ENCODE peak calls at places on chromosomes 11 and 22, in eight cellular contexts. One of them, this sample, is unnamed.

GRCh38 chr11:11972942-11973341 is 35.5 kb downstream of the DKK3 start:
- DNase-seq in mucosa of descending colon: no peak
- DNase-seq in astrocyte: no peak
- DNase-seq in thoracic aorta: no peak
- DNase-seq in AG04450: no peak
- DNase-seq in uterus: no peak
- DNase-seq in neural progenitor cell: no peak
- DNase-seq in ovary: no peak
- DNase-seq in this sample: no peak

GRCh38 chr22:39207141-39208012 is 37.4 kb downstream of the PDGFB start:
- DNase-seq in astrocyte: peak
- DNase-seq in mucosa of descending colon: no peak
- DNase-seq in thoracic aorta: no peak
- DNase-seq in neural progenitor cell: no peak
- DNase-seq in ovary: no peak
- DNase-seq in uterus: peak
- DNase-seq in AG04450: no peak
- DNase-seq in this sample: no peak

GRCh38 chr22:17665884-17666283 is 27.3 kb downstream of the BCL2L13 start:
- DNase-seq in AG04450: no peak
- DNase-seq in astrocyte: no peak
- DNase-seq in thoracic aorta: no peak
- DNase-seq in uterus: no peak
- DNase-seq in mucosa of descending colon: no peak
- DNase-seq in neural progenitor cell: no peak
- DNase-seq in ovary: no peak
- DNase-seq in this sample: peak

GRCh38 chr11:11510939-11511338 is 110.9 kb downstream of the GALNT18 start:
- DNase-seq in ovary: no peak
- DNase-seq in mucosa of descending colon: peak
- DNase-seq in astrocyte: peak
- DNase-seq in uterus: peak
- DNase-seq in AG04450: no peak
- DNase-seq in neural progenitor cell: peak
- DNase-seq in thoracic aorta: no peak
- DNase-seq in this sample: no peak

GRCh38 chr22:40209945-40210485 is 32.3 kb downstream of the TNRC6B start:
- DNase-seq in astrocyte: no peak
- DNase-seq in uterus: no peak
- DNase-seq in mucosa of descending colon: no peak
- DNase-seq in AG04450: no peak
- DNase-seq in thoracic aorta: no peak
- DNase-seq in neural progenitor cell: no peak
- DNase-seq in ovary: no peak
- DNase-seq in this sample: no peak

GRCh38 chr22:49957826-49958461 is 2.6 kb upstream of the PIM3 start:
- DNase-seq in astrocyte: no peak
- DNase-seq in uterus: no peak
- DNase-seq in thoracic aorta: no peak
- DNase-seq in neural progenitor cell: no peak
- DNase-seq in AG04450: no peak
- DNase-seq in ovary: no peak
- DNase-seq in mucosa of descending colon: peak
- DNase-seq in this sample: no peak

GRCh38 chr11:5004429-5005274 is 10.0 kb downstream of the OR51L1 start:
- DNase-seq in AG04450: peak
- DNase-seq in ovary: no peak
- DNase-seq in uterus: no peak
- DNase-seq in astrocyte: peak
- DNase-seq in neural progenitor cell: peak
- DNase-seq in mucosa of descending colon: no peak
- DNase-seq in thoracic aorta: no peak
- DNase-seq in this sample: peak

GRCh38 chr11:30454108-30454507 is 131.2 kb downstream of the ARL14EP start:
- DNase-seq in ovary: no peak
- DNase-seq in AG04450: no peak
- DNase-seq in neural progenitor cell: no peak
- DNase-seq in uterus: no peak
- DNase-seq in astrocyte: no peak
- DNase-seq in mucosa of descending colon: no peak
- DNase-seq in thoracic aorta: no peak
- DNase-seq in this sample: no peak

GRCh38 chr11:134753805-134754130 is 341.7 kb upstream of the B3GAT1 start:
- DNase-seq in uterus: no peak
- DNase-seq in mucosa of descending colon: no peak
- DNase-seq in astrocyte: no peak
- DNase-seq in AG04450: no peak
- DNase-seq in thoracic aorta: no peak
- DNase-seq in ovary: no peak
- DNase-seq in neural progenitor cell: no peak
- DNase-seq in this sample: no peak

GRCh38 chr11:8356731-8357504 is 93.2 kb upstream of the LMO1 start:
- DNase-seq in AG04450: no peak
- DNase-seq in thoracic aorta: no peak
- DNase-seq in uterus: peak
- DNase-seq in mucosa of descending colon: no peak
- DNase-seq in neural progenitor cell: peak
- DNase-seq in astrocyte: peak
- DNase-seq in ovary: peak
- DNase-seq in this sample: no peak

GRCh38 chr22:32708835-32709234 is 92.7 kb upstream of the TIMP3 start:
- DNase-seq in mucosa of descending colon: no peak
- DNase-seq in astrocyte: no peak
- DNase-seq in AG04450: no peak
- DNase-seq in neural progenitor cell: no peak
- DNase-seq in uterus: no peak
- DNase-seq in ovary: no peak
- DNase-seq in thoracic aorta: no peak
- DNase-seq in this sample: peak

GRCh38 chr11:720642-721346 is 14.8 kb downstream of the EPS8L2 start:
- DNase-seq in neural progenitor cell: peak
- DNase-seq in mucosa of descending colon: peak
- DNase-seq in astrocyte: no peak
- DNase-seq in thoracic aorta: no peak
- DNase-seq in uterus: no peak
- DNase-seq in ovary: peak
- DNase-seq in AG04450: no peak
- DNase-seq in this sample: no peak

GRCh38 chr11:69008774-69009440 is 4.1 kb downstream of the MRGPRF start:
- DNase-seq in uterus: peak
- DNase-seq in AG04450: peak
- DNase-seq in neural progenitor cell: no peak
- DNase-seq in mucosa of descending colon: peak
- DNase-seq in astrocyte: peak
- DNase-seq in thoracic aorta: peak
- DNase-seq in ovary: peak
- DNase-seq in this sample: peak

GRCh38 chr22:19626666-19627065 is 87.6 kb upstream of the SEPTIN5 start:
- DNase-seq in uterus: no peak
- DNase-seq in mucosa of descending colon: no peak
- DNase-seq in neural progenitor cell: no peak
- DNase-seq in thoracic aorta: no peak
- DNase-seq in ovary: no peak
- DNase-seq in AG04450: no peak
- DNase-seq in astrocyte: no peak
- DNase-seq in this sample: no peak

GRCh38 chr11:89583580-89583979 is 92.4 kb upstream of the NOX4 start:
- DNase-seq in thoracic aorta: no peak
- DNase-seq in ovary: no peak
- DNase-seq in mucosa of descending colon: no peak
- DNase-seq in uterus: no peak
- DNase-seq in neural progenitor cell: no peak
- DNase-seq in AG04450: no peak
- DNase-seq in astrocyte: no peak
- DNase-seq in this sample: no peak

GRCh38 chr11:69417211-69418085 is 64.0 kb upstream of the LINC01488 start:
- DNase-seq in mucosa of descending colon: no peak
- DNase-seq in uterus: no peak
- DNase-seq in ovary: no peak
- DNase-seq in neural progenitor cell: no peak
- DNase-seq in AG04450: no peak
- DNase-seq in astrocyte: no peak
- DNase-seq in thoracic aorta: no peak
- DNase-seq in this sample: no peak

GRCh38 chr11:93571612-93572011 is 28.4 kb upstream of the SMCO4 start:
- DNase-seq in AG04450: no peak
- DNase-seq in ovary: no peak
- DNase-seq in neural progenitor cell: no peak
- DNase-seq in mucosa of descending colon: no peak
- DNase-seq in thoracic aorta: no peak
- DNase-seq in uterus: no peak
- DNase-seq in astrocyte: no peak
- DNase-seq in this sample: no peak

GRCh38 chr11:71324788-71325417 is 72.5 kb upstream of the SHANK2 start:
- DNase-seq in astrocyte: no peak
- DNase-seq in thoracic aorta: no peak
- DNase-seq in mucosa of descending colon: no peak
- DNase-seq in uterus: no peak
- DNase-seq in AG04450: no peak
- DNase-seq in ovary: no peak
- DNase-seq in neural progenitor cell: no peak
- DNase-seq in this sample: no peak

GRCh38 chr11:86919557-86920210 is 35.5 kb downstream of the FZD4 start:
- DNase-seq in AG04450: peak
- DNase-seq in neural progenitor cell: peak
- DNase-seq in mucosa of descending colon: no peak
- DNase-seq in thoracic aorta: no peak
- DNase-seq in uterus: no peak
- DNase-seq in astrocyte: peak
- DNase-seq in ovary: no peak
- DNase-seq in this sample: peak

GRCh38 chr11:16280256-16280682 is 76.1 kb downstream of the SOX6 start:
- DNase-seq in uterus: no peak
- DNase-seq in astrocyte: peak
- DNase-seq in thoracic aorta: no peak
- DNase-seq in AG04450: no peak
- DNase-seq in mucosa of descending colon: peak
- DNase-seq in neural progenitor cell: no peak
- DNase-seq in ovary: no peak
- DNase-seq in this sample: no peak

GRCh38 chr11:114847599-114847998 is 169.3 kb downstream of the NXPE2 start:
- DNase-seq in ovary: no peak
- DNase-seq in thoracic aorta: no peak
- DNase-seq in AG04450: no peak
- DNase-seq in astrocyte: no peak
- DNase-seq in mucosa of descending colon: no peak
- DNase-seq in neural progenitor cell: peak
- DNase-seq in uterus: no peak
- DNase-seq in this sample: no peak

GRCh38 chr11:130908770-130909625 is 7.3 kb downstream of the SNX19 start:
- DNase-seq in neural progenitor cell: no peak
- DNase-seq in AG04450: peak
- DNase-seq in mucosa of descending colon: no peak
- DNase-seq in thoracic aorta: no peak
- DNase-seq in ovary: no peak
- DNase-seq in uterus: no peak
- DNase-seq in astrocyte: peak
- DNase-seq in this sample: peak

GRCh38 chr11:123653405-123653996 is 923 bp downstream of the SCN3B start:
- DNase-seq in neural progenitor cell: no peak
- DNase-seq in AG04450: no peak
- DNase-seq in astrocyte: no peak
- DNase-seq in uterus: no peak
- DNase-seq in ovary: no peak
- DNase-seq in thoracic aorta: no peak
- DNase-seq in mucosa of descending colon: no peak
- DNase-seq in this sample: no peak

DNA sequence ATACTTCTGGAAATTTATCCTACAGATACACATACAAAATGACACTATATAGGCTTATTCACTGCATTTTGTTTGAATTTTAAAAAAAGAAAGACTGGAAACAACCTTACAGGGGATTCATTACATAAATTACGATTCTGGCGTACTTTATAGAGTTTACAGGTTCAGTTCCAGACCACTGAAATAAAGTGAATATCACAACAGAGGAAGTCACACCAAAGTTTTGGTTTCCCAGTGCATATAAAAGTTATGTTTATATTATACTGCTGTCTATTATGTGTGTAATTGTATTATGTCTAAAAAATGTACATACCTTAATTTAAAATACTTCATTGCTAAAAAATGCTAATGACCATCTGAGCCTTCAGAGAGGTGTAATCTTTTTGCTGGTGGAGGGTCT is 62.0 kb downstream of the EMSY start:
- DNase-seq in astrocyte: no peak
- DNase-seq in mucosa of descending colon: no peak
- DNase-seq in neural progenitor cell: no peak
- DNase-seq in AG04450: no peak
- DNase-seq in ovary: no peak
- DNase-seq in thoracic aorta: no peak
- DNase-seq in uterus: no peak
- DNase-seq in this sample: no peak
- TF ChIP-seq CTCF in astrocyte: no peak
- TF ChIP-seq CTCF in mucosa of descending colon: no peak
- TF ChIP-seq CTCF in neural progenitor cell: no peak
- TF ChIP-seq CTCF in AG04450: no peak
- TF ChIP-seq CTCF in ovary: no peak
- TF ChIP-seq CTCF in thoracic aorta: no peak
- TF ChIP-seq CTCF in uterus: no peak
- TF ChIP-seq CTCF in this sample: no peak

DNA sequence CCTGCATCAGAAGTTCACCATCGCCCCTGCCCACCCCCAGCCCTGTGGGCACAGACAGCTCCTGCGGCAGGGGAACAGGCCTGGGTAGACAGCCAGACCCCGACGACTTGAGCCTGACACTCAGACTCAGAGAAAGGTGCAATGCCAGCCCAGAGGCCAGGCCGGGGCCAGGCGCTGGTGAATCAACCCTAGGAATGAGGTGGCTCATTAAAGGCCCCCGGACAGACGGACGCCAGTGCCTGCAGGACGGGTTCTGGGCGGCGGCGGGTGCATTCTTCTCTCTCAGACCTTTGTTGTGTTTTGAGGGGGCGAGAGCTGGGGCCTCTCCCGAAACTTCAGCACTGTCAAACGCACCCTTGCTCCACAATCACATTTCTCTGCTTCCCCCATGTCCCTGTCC is 5.6 kb downstream of the OVOL1 start:
- DNase-seq in AG04450: no peak
- DNase-seq in uterus: no peak
- DNase-seq in thoracic aorta: no peak
- DNase-seq in ovary: no peak
- DNase-seq in astrocyte: no peak
- DNase-seq in neural progenitor cell: no peak
- DNase-seq in mucosa of descending colon: no peak
- DNase-seq in this sample: no peak
- H3K4me3 ChIP-seq in AG04450: no peak
- H3K4me3 ChIP-seq in uterus: no peak
- H3K4me3 ChIP-seq in thoracic aorta: no peak
- H3K4me3 ChIP-seq in ovary: no peak
- H3K4me3 ChIP-seq in astrocyte: no peak
- H3K4me3 ChIP-seq in neural progenitor cell: no peak
- H3K4me3 ChIP-seq in mucosa of descending colon: no peak
- H3K4me3 ChIP-seq in this sample: no peak

GRCh38 chr11:6889835-6890234 is 2.5 kb downstream of the OR2D2 start:
- DNase-seq in astrocyte: no peak
- DNase-seq in AG04450: no peak
- DNase-seq in mucosa of descending colon: no peak
- DNase-seq in ovary: no peak
- DNase-seq in uterus: no peak
- DNase-seq in thoracic aorta: no peak
- DNase-seq in neural progenitor cell: no peak
- DNase-seq in this sample: no peak
- TF ChIP-seq CTCF in astrocyte: no peak
- TF ChIP-seq CTCF in AG04450: no peak
- TF ChIP-seq CTCF in mucosa of descending colon: no peak
- TF ChIP-seq CTCF in ovary: no peak
- TF ChIP-seq CTCF in uterus: no peak
- TF ChIP-seq CTCF in thoracic aorta: no peak
- TF ChIP-seq CTCF in neural progenitor cell: no peak
- TF ChIP-seq CTCF in this sample: no peak

GRCh38 chr11:34671117-34671516 is 50.2 kb downstream of the EHF start:
- DNase-seq in thoracic aorta: no peak
- DNase-seq in ovary: no peak
- DNase-seq in mucosa of descending colon: no peak
- DNase-seq in neural progenitor cell: no peak
- DNase-seq in uterus: no peak
- DNase-seq in AG04450: no peak
- DNase-seq in astrocyte: no peak
- DNase-seq in this sample: no peak
- H3K4me3 ChIP-seq in thoracic aorta: no peak
- H3K4me3 ChIP-seq in ovary: no peak
- H3K4me3 ChIP-seq in mucosa of descending colon: no peak
- H3K4me3 ChIP-seq in neural progenitor cell: no peak
- H3K4me3 ChIP-seq in uterus: no peak
- H3K4me3 ChIP-seq in AG04450: no peak
- H3K4me3 ChIP-seq in astrocyte: no peak
- H3K4me3 ChIP-seq in this sample: no peak